ENCODE peak calls at places on chromosomes 1 and 21, in five cellular contexts. J is thoracic aorta, D is A172, Y is esophagus squamous epithelium, R is T-helper 9 cell. B is an unnamed sample.

GRCh38 chr1:114234408-114235119 is 80.9 kb upstream of the SYT6 start:
- DNase-seq in J (no peak), D (no peak), Y (no peak), R (no peak), B (no peak)

GRCh38 chr1:94418664-94419655 is 771 bp downstream of the ABCD3 start:
- DNase-seq in J (peak), D (peak), Y (no peak), R (no peak), B (no peak)

GRCh38 chr1:112296908-112297307 is 99.1 kb upstream of the CTTNBP2NL start:
- DNase-seq in J (no peak), D (no peak), Y (no peak), R (no peak), B (no peak)

GRCh38 chr21:45592208-45592619 is 50.0 kb upstream of the SLC19A1 start:
- DNase-seq in J (no peak), D (no peak), Y (no peak), R (peak), B (no peak)

GRCh38 chr21:36627242-36627641 is 71.7 kb upstream of the SIM2 start:
- DNase-seq in J (no peak), D (no peak), Y (no peak), R (no peak), B (no peak)

GRCh38 chr1:231844986-231845502 is 218.5 kb downstream of the DISC1 start:
- DNase-seq in J (peak), D (no peak), Y (no peak), R (no peak), B (no peak)

GRCh38 chr1:64223329-64224151 is 20.1 kb downstream of the UBE2U start:
- DNase-seq in J (no peak), D (peak), Y (no peak), R (no peak), B (peak)

GRCh38 chr1:234921266-234922062 is 207.2 kb downstream of the TOMM20 start:
- DNase-seq in J (no peak), D (no peak), Y (no peak), R (no peak), B (no peak)

GRCh38 chr1:28111157-28111556 is 22.7 kb upstream of the EYA3 start:
- DNase-seq in J (no peak), D (peak), Y (no peak), R (no peak), B (no peak)

GRCh38 chr1:117241512-117241911 is 30.8 kb upstream of the VTCN1 start:
- DNase-seq in J (no peak), D (no peak), Y (no peak), R (no peak), B (no peak)

GRCh38 chr1:180918519-180918918 is 5.8 kb downstream of the KIAA1614 start:
- DNase-seq in J (no peak), D (no peak), Y (no peak), R (no peak), B (no peak)

B was measured in SW 1271.